ENCODE peak calls at places on chromosomes 6 and 20, in nine cellular contexts. K is astrocyte, F is WTC11, T is psoas muscle, H is tibial nerve, G is tibial artery, I is MM.1S, X is activated B cell treated with CpG ODN at 0.5 μM for 24 hours, O is cardiac muscle cell. S is an unnamed sample.
A peak's percentile ranks its signal among the peaks of the same experiment; 100 is the strongest.

GRCh38 chr6:170080169-170080827 is 210.6 kb downstream of the DLL1 start:
- DNase-seq in K (no peak), F (no peak), T (peak; percentile 36), H (no peak), G (no peak), I (no peak), X (peak; percentile 10), O (no peak), S (no peak)

GRCh38 chr20:61766921-61767610 is 298.6 kb downstream of the TAF4 start:
- DNase-seq in K (no peak), F (no peak), T (no peak), H (no peak), G (peak; percentile 35), I (no peak), X (no peak), O (no peak), S (no peak)

GRCh38 chr20:11432407-11432806 is 485.3 kb upstream of the BTBD3 start:
- DNase-seq in K (peak; percentile 90), F (no peak), T (no peak), H (no peak), G (no peak), I (no peak), X (no peak), O (peak; percentile 78), S (no peak)

GRCh38 chr20:49608752-49609670 is 41.1 kb upstream of the PTGIS start:
- DNase-seq in K (no peak), F (peak; percentile 77), T (peak; percentile 78), H (no peak), G (peak; percentile 83), I (peak; percentile 87), X (peak; percentile 63), O (peak; percentile 63), S (peak; percentile 83)

GRCh38 chr6:39778581-39779270 is 13.4 kb upstream of the DAAM2 start:
- DNase-seq in K (no peak), F (no peak), T (no peak), H (no peak), G (no peak), I (no peak), X (no peak), O (no peak), S (no peak)

GRCh38 chr6:73028124-73028766 is 197.1 kb downstream of the KHDC1L start:
- DNase-seq in K (no peak), F (peak; percentile 38), T (no peak), H (no peak), G (no peak), I (no peak), X (no peak), O (no peak), S (no peak)

GRCh38 chr20:56358600-56359211 is at the start of gene FAM210B:
- DNase-seq in K (peak; percentile 74), F (peak; percentile 85), T (peak; percentile 95), H (peak; percentile 68), G (peak; percentile 93), I (peak; percentile 91), X (peak; percentile 73), O (peak; percentile 93), S (peak; percentile 97)

GRCh38 chr20:41154436-41155176 is 17.3 kb downstream of the PLCG1 start:
- DNase-seq in K (no peak), F (no peak), T (no peak), H (no peak), G (no peak), I (no peak), X (no peak), O (peak; percentile 49), S (no peak)

GRCh38 chr20:36454664-36455427 is 86.5 kb upstream of the MYL9 start:
- DNase-seq in K (no peak), F (peak; percentile 50), T (peak; percentile 68), H (no peak), G (peak; percentile 74), I (no peak), X (no peak), O (no peak), S (no peak)

GRCh38 chr20:17635846-17636245 is 46.2 kb downstream of the RRBP1 start:
- DNase-seq in K (no peak), F (no peak), T (no peak), H (no peak), G (no peak), I (no peak), X (no peak), O (peak; percentile 46), S (no peak)

GRCh38 chr6:151324079-151324825 is 67.1 kb downstream of the ZBTB2 start:
- DNase-seq in K (peak; percentile 85), F (peak; percentile 90), T (peak; percentile 90), H (peak; percentile 85), G (peak; percentile 94), I (peak; percentile 35), X (peak; percentile 61), O (peak; percentile 93), S (peak; percentile 79)

GRCh38 chr20:63521602-63522001 is 1.0 kb downstream of the PPDPF start:
- DNase-seq in K (no peak), F (peak; percentile 63), T (peak; percentile 59), H (no peak), G (no peak), I (no peak), X (no peak), O (peak; percentile 21), S (no peak)

GRCh38 chr20:63552481-63553249 is 1.3 kb upstream of the FNDC11 start:
- DNase-seq in K (no peak), F (no peak), T (no peak), H (no peak), G (no peak), I (no peak), X (no peak), O (no peak), S (no peak)

GRCh38 chr6:129966125-129966524 is 52.3 kb upstream of the L3MBTL3 start:
- DNase-seq in K (no peak), F (no peak), T (no peak), H (no peak), G (no peak), I (no peak), X (no peak), O (no peak), S (no peak)

GRCh38 chr20:41425180-41425884 is 58.7 kb upstream of the EMILIN3 start:
- DNase-seq in K (peak; percentile 82), F (no peak), T (no peak), H (no peak), G (no peak), I (no peak), X (no peak), O (peak; percentile 54), S (no peak)

GRCh38 chr6:128600397-128600951 is 80.1 kb upstream of the PTPRK start:
- DNase-seq in K (peak; percentile 96), F (no peak), T (no peak), H (no peak), G (no peak), I (peak; percentile 50), X (no peak), O (peak; percentile 93), S (no peak)

GRCh38 chr6:104881964-104882668 is 22.4 kb upstream of the HACE1 start:
- DNase-seq in K (no peak), F (no peak), T (no peak), H (no peak), G (no peak), I (no peak), X (no peak), O (no peak), S (no peak)

GRCh38 chr20:20237093-20237959 is 130.6 kb upstream of the INSM1 start:
- DNase-seq in K (no peak), F (peak; percentile 54), T (peak; percentile 52), H (peak; percentile 56), G (no peak), I (peak; percentile 69), X (no peak), O (peak; percentile 46), S (peak; percentile 72)

GRCh38 chr6:68634503-68635411 is at the start of gene ADGRB3:
- DNase-seq in K (peak; percentile 49), F (peak; percentile 76), T (peak; percentile 87), H (peak; percentile 65), G (peak; percentile 83), I (peak; percentile 90), X (no peak), O (peak; percentile 87), S (peak; percentile 77)

GRCh38 chr6:100126682-100127484 is 132.9 kb upstream of the MCHR2 start:
- DNase-seq in K (no peak), F (no peak), T (no peak), H (no peak), G (no peak), I (no peak), X (no peak), O (peak; percentile 6), S (peak; percentile 20)
- TF ChIP-seq CTCF in K (no peak), F (no peak), T (no peak), H (no peak), G (no peak), I (no peak), X (no peak), O (no peak), S (no peak)

DNA sequence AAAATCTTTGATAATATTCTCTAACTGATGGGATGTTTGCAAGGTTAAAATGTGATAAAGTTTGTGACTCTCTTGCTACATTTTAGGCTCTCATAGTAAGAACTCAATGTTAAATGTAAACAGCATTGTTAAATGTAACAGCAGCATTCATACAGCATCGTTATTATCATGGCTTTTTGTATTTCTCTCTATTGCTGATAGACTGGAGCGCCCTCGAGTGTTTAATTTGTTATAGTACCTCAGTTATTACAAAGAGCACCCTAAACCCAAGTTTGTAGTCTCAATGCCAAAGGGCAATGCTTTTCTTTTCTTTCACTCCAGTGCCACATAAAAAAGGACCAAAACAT is 14.9 kb upstream of the TTPAL start:
- DNase-seq in K (no peak), F (no peak), T (no peak), H (peak; percentile 62), G (no peak), I (peak; percentile 37), X (no peak), O (peak; percentile 73), S (peak; percentile 46)
- TF ChIP-seq CTCF in K (peak; percentile 33), F (no peak), T (peak; percentile 17), H (peak; percentile 16), G (no peak), I (peak; percentile 44), X (no peak), O (peak; percentile 58), S (peak; percentile 33)

GRCh38 chr6:30727920-30728605 is 7.9 kb downstream of the TUBB start:
- DNase-seq in K (no peak), F (no peak), T (no peak), H (no peak), G (no peak), I (no peak), X (no peak), O (peak; percentile 63), S (no peak)
- TF ChIP-seq CTCF in K (no peak), F (no peak), T (no peak), H (no peak), G (no peak), I (no peak), X (no peak), O (peak; percentile 23), S (no peak)

DNA sequence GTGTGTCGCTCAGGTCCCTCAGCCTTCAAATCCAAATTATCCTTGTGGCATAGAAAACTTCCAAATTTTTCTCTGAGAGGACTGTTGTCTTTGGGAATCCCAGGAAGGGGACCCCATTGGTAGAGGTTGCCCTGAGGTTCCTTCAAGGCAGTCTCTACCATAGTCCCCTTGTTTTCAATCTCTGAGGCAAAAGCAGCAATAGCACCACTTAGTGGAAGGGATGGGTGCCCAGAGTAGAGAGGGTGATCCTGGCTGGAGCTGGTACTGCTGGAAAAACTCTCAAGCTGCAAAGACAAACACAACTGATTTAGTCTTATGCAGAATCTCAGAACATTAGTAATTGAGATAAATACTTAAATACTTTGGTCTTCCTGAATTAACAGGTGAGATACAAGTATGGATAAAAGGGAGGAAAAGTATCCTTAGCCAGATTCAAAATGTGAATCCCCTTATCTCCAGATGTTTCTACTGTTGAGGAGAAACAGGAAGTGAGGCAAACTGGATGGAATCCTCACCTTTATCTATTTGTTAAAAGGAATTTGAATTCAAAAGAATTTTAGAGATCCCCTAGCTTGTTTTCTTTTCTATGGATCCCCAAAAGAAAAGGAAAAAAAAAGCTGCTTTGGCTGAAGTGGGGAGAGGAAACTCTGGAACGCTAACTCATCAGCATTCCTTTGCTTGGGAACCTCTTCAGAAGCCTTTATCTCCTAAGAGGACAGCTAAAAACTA is 13.4 kb downstream of the ZNF318 start:
- DNase-seq in K (no peak), F (peak; percentile 22), T (no peak), H (no peak), G (no peak), I (no peak), X (no peak), O (peak; percentile 31), S (no peak)
- TF ChIP-seq CTCF in K (peak; percentile 15), F (no peak), T (no peak), H (no peak), G (no peak), I (peak; percentile 23), X (no peak), O (peak; percentile 42), S (peak; percentile 44)

S was measured in GM13977.